ENCODE peak calls at places on chromosomes 16 and 17, in nine cellular contexts. B is sigmoid colon, E is H1, N is stomach, P is SK-N-SH, M is prostate gland, T is transverse colon, K is HCT116, V is HepG2. O is an unnamed sample. For H3K4me1, the result is how much of the 10 kb centered on the place peaks cover.

GRCh38 chr17:28657756-28658155 is 4.0 kb downstream of the SDF2 start:
- DNase-seq in E (no peak), P (no peak), N (no peak), T (no peak), B (no peak), K (no peak), M (no peak), V (no peak), O (no peak)

GRCh38 chr17:54891176-54891821 is 9.4 kb upstream of the TOM1L1 start:
- DNase-seq in K (peak), P (peak), T (no peak), M (peak), B (no peak), V (peak), E (no peak), N (no peak), O (no peak)

GRCh38 chr17:45035848-45036247 is 15.6 kb downstream of the DCAKD start:
- DNase-seq in V (no peak), M (no peak), T (no peak), N (no peak), E (no peak), B (no peak), K (no peak), P (no peak), O (no peak)

GRCh38 chr16:83998091-83998490 is 30.0 kb downstream of the NECAB2 start:
- DNase-seq in K (no peak), E (no peak), T (no peak), B (no peak), V (no peak), P (no peak), M (no peak), N (no peak), O (no peak)

GRCh38 chr17:33039874-33040273 is 48.2 kb downstream of the SPACA3 start:
- DNase-seq in B (no peak), K (no peak), M (no peak), E (no peak), N (no peak), T (no peak), P (no peak), V (no peak), O (no peak)

GRCh38 chr17:75720656-75721462 is at the start of gene ITGB4:
- DNase-seq in E (peak), K (peak), T (peak), P (peak), N (peak), B (no peak), V (peak), M (peak), O (no peak)

GRCh38 chr17:66557886-66558285 is 255.5 kb downstream of the PRKCA start:
- DNase-seq in P (no peak), N (no peak), V (no peak), M (no peak), T (no peak), E (no peak), B (no peak), K (no peak), O (no peak)

GRCh38 chr16:73064227-73064995 is 16.5 kb upstream of the ZFHX3 start:
- DNase-seq in V (no peak), B (peak), T (no peak), E (no peak), P (peak), N (no peak), K (no peak), M (no peak), O (no peak)

GRCh38 chr17:4090898-4091297 is 51.9 kb downstream of the ZZEF1 start:
- DNase-seq in B (no peak), E (no peak), K (no peak), P (no peak), M (no peak), N (no peak), V (no peak), T (no peak), O (no peak)

GRCh38 chr17:60193482-60193881 is 43.7 kb downstream of the CA4 start:
- DNase-seq in P (no peak), V (no peak), K (no peak), N (no peak), E (no peak), T (no peak), B (no peak), M (no peak), O (no peak)

GRCh38 chr17:61302911-61303310 is 96.7 kb upstream of the TBX2 start:
- DNase-seq in T (no peak), M (no peak), N (no peak), V (no peak), K (no peak), E (no peak), P (no peak), B (no peak), O (no peak)

GRCh38 chr17:76707985-76708807 is 2.6 kb downstream of the MXRA7 start:
- DNase-seq in T (no peak), V (peak), B (peak), N (no peak), M (no peak), K (no peak), P (peak), E (peak), O (no peak)

GRCh38 chr17:72518810-72519597 is 398.2 kb downstream of the SOX9 start:
- DNase-seq in M (peak), P (no peak), K (no peak), B (no peak), E (no peak), T (peak), N (peak), V (peak), O (no peak)

GRCh38 chr16:85480727-85481101 is 132.4 kb upstream of the GSE1 start:
- DNase-seq in M (no peak), T (no peak), N (no peak), B (no peak), V (no peak), E (no peak), P (no peak), K (no peak), O (no peak)

GRCh38 chr16:9800180-9800738 is 382.0 kb downstream of the GRIN2A start:
- DNase-seq in V (no peak), N (no peak), K (no peak), M (no peak), P (no peak), E (no peak), T (no peak), B (no peak), O (no peak)

GRCh38 chr17:8121531-8122390 is 2.1 kb downstream of the HES7 start:
- DNase-seq in T (peak), N (no peak), K (peak), M (peak), P (peak), B (peak), V (no peak), E (no peak), O (no peak)

GRCh38 chr16:77063617-77064016 is 127.4 kb upstream of the MON1B start:
- DNase-seq in K (no peak), B (no peak), P (no peak), N (no peak), E (no peak), V (no peak), M (no peak), T (no peak), O (no peak)

GRCh38 chr17:82875418-82875856 is 35.6 kb upstream of the ZNF750 start:
- DNase-seq in V (peak), P (no peak), M (peak), K (no peak), T (no peak), E (peak), N (peak), B (no peak), O (no peak)

GRCh38 chr16:46715769-46716305 is 26.4 kb downstream of the ORC6 start:
- DNase-seq in P (no peak), B (no peak), T (no peak), V (no peak), M (no peak), N (no peak), K (no peak), E (no peak), O (no peak)

GRCh38 chr17:63480826-63481487 is 4.1 kb downstream of the ACE start:
- DNase-seq in M (no peak), K (no peak), T (no peak), V (no peak), P (peak), B (no peak), E (no peak), N (no peak), O (no peak)
- TF ChIP-seq POLR2AphosphoS5 in M (no peak), K (no peak), T (no peak), V (no peak), P (no peak), B (no peak), E (no peak), N (no peak), O (no peak)

DNA sequence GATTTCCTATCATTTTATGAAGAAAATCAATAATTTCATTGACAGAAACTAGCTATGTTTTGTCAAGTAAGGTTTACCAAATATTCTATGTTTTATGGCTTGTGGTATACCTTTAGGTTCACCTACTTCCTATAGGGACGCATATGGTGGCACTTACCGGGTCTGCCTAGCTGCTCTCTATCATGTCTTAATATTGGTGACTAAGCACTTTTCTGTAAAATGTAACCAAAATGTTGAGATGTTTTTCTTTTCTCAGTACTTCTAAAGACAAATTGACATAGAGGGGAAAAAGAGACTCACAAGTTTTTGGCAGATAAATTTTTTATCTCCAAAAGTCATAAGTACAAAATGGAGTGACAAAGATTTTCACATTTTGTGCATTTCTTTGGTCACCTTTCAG is 22.6 kb upstream of the MYH4 start:
- DNase-seq in B (no peak), N (no peak), K (no peak), M (no peak), V (no peak), P (no peak), T (no peak), E (no peak), O (no peak)
- H3K4me3 ChIP-seq in B (no peak), N (no peak), K (no peak), M (no peak), V (no peak), P (no peak), T (no peak), E (no peak), O (no peak)

DNA sequence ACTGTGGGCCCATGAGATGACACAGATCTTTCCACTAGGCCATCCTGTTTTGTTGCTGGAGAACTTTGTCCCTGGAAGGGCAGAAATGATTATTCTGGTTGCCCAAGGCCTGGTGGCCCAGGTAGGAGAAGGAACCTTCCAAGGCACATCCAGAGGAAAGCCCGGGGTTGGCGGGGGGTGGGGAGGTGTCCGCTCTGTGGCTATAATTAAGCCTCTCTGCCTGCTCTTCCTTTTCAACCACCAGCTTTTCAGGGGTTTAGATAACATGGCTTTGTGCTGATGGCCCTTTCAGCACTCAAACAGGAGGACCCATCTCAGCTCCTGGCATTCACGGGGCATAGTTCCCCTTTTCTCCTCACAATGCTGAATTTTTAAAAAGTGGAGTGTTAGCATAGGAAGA is 188.3 kb downstream of the MSI2 start:
- DNase-seq in E (no peak), M (no peak), P (no peak), N (no peak), B (no peak), K (no peak), V (no peak), T (no peak), O (no peak)
- H3K4me1 ChIP-seq in E (under half), M (under half), P (half or more), N (half or more), B (under half), K (half or more), V (half or more), T (under half), O (under half)

GRCh38 chr17:21198411-21198810 is 15.6 kb downstream of the TMEM11 start:
- DNase-seq in K (no peak), P (no peak), M (no peak), B (no peak), V (no peak), E (no peak), T (no peak), N (no peak), O (no peak)
- TF ChIP-seq POLR2AphosphoS5 in K (no peak), P (no peak), M (no peak), B (no peak), V (no peak), E (no peak), T (no peak), N (no peak), O (no peak)

GRCh38 chr16:89712476-89712805 is 8.3 kb downstream of the VPS9D1 start:
- DNase-seq in M (no peak), N (no peak), E (no peak), V (no peak), K (no peak), T (no peak), B (no peak), P (peak), O (no peak)
- H3K4me3 ChIP-seq in M (peak), N (peak), E (peak), V (no peak), K (peak), T (peak), B (no peak), P (peak), O (peak)

DNA sequence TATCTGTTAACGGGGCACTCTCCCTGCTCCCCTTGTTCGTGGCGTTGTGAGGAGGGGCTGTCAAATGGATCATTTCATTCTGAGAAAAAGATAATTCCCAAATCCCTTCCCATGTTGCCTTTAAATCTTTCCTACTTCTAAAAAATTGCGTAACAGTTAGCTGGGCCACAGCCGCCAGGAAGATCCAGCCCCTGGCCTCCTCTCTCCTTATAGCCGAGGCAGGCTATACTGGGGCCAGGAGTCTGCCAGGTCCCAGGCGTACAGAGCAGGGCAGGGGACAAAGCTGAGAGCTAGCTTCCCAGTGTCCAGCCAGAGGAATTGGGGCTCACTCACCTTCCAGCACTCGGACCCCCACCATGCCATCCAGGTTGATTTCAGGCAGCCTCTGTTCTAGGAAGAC is 388 bp downstream of the C16orf89 start:
- DNase-seq in M (no peak), N (no peak), T (no peak), E (no peak), K (no peak), V (no peak), P (no peak), B (peak), O (no peak)
- H3K4me1 ChIP-seq in M (under half), N (under half), T (under half), E (under half), K (under half), V (under half), P (under half), B (under half), O (under half)